ENCODE peak calls at places on chromosomes 5 and 9, in seven cellular contexts. One of them, this sample, is unnamed.

GRCh38 chr5:3029396-3029795 is 277.9 kb upstream of the IRX2 start:
- DNase-seq in nephron progenitor cell: no peak
- DNase-seq in T-helper 17 cell: no peak
- DNase-seq in NCI-H2081: no peak
- DNase-seq in GM23248: no peak
- DNase-seq in NCI-H446 treated with DMSO at 0.1 percent for 48 hours: no peak
- DNase-seq in right atrium auricular region: peak
- DNase-seq in this sample: no peak

GRCh38 chr5:156515799-156516198 is 188.8 kb downstream of the SGCD start:
- DNase-seq in T-helper 17 cell: no peak
- DNase-seq in nephron progenitor cell: no peak
- DNase-seq in GM23248: no peak
- DNase-seq in NCI-H446 treated with DMSO at 0.1 percent for 48 hours: no peak
- DNase-seq in right atrium auricular region: no peak
- DNase-seq in NCI-H2081: no peak
- DNase-seq in this sample: no peak

GRCh38 chr9:23582836-23583235 is 243.2 kb downstream of the ELAVL2 start:
- DNase-seq in NCI-H2081: no peak
- DNase-seq in right atrium auricular region: no peak
- DNase-seq in T-helper 17 cell: no peak
- DNase-seq in NCI-H446 treated with DMSO at 0.1 percent for 48 hours: no peak
- DNase-seq in GM23248: no peak
- DNase-seq in nephron progenitor cell: no peak
- DNase-seq in this sample: no peak

GRCh38 chr9:114738581-114739316 is 56.8 kb upstream of the TEX48 start:
- DNase-seq in NCI-H2081: peak
- DNase-seq in NCI-H446 treated with DMSO at 0.1 percent for 48 hours: peak
- DNase-seq in right atrium auricular region: peak
- DNase-seq in nephron progenitor cell: peak
- DNase-seq in T-helper 17 cell: peak
- DNase-seq in GM23248: peak
- DNase-seq in this sample: peak

GRCh38 chr9:88920645-88921044 is 70.6 kb upstream of the S1PR3 start:
- DNase-seq in NCI-H446 treated with DMSO at 0.1 percent for 48 hours: no peak
- DNase-seq in NCI-H2081: no peak
- DNase-seq in right atrium auricular region: no peak
- DNase-seq in nephron progenitor cell: no peak
- DNase-seq in GM23248: no peak
- DNase-seq in T-helper 17 cell: no peak
- DNase-seq in this sample: no peak

GRCh38 chr5:74382864-74383618 is 257.5 kb downstream of the ENC1 start:
- DNase-seq in GM23248: peak
- DNase-seq in NCI-H2081: no peak
- DNase-seq in right atrium auricular region: peak
- DNase-seq in T-helper 17 cell: no peak
- DNase-seq in nephron progenitor cell: peak
- DNase-seq in NCI-H446 treated with DMSO at 0.1 percent for 48 hours: peak
- DNase-seq in this sample: peak

GRCh38 chr9:9625248-9625647 is 987.6 kb downstream of the PTPRD start:
- DNase-seq in NCI-H2081: no peak
- DNase-seq in T-helper 17 cell: no peak
- DNase-seq in right atrium auricular region: no peak
- DNase-seq in GM23248: no peak
- DNase-seq in nephron progenitor cell: no peak
- DNase-seq in NCI-H446 treated with DMSO at 0.1 percent for 48 hours: no peak
- DNase-seq in this sample: no peak

GRCh38 chr9:22657713-22658112 is 211.1 kb downstream of the DMRTA1 start:
- DNase-seq in NCI-H2081: no peak
- DNase-seq in NCI-H446 treated with DMSO at 0.1 percent for 48 hours: no peak
- DNase-seq in nephron progenitor cell: no peak
- DNase-seq in T-helper 17 cell: no peak
- DNase-seq in GM23248: peak
- DNase-seq in right atrium auricular region: no peak
- DNase-seq in this sample: no peak

GRCh38 chr5:169374761-169375160 is 73.8 kb upstream of the SLIT3 start:
- DNase-seq in nephron progenitor cell: no peak
- DNase-seq in NCI-H2081: no peak
- DNase-seq in T-helper 17 cell: no peak
- DNase-seq in right atrium auricular region: no peak
- DNase-seq in NCI-H446 treated with DMSO at 0.1 percent for 48 hours: no peak
- DNase-seq in GM23248: peak
- DNase-seq in this sample: peak

GRCh38 chr5:150312518-150312917 is 9.8 kb upstream of the ARSI start:
- DNase-seq in T-helper 17 cell: no peak
- DNase-seq in right atrium auricular region: no peak
- DNase-seq in NCI-H446 treated with DMSO at 0.1 percent for 48 hours: no peak
- DNase-seq in GM23248: no peak
- DNase-seq in nephron progenitor cell: no peak
- DNase-seq in NCI-H2081: no peak
- DNase-seq in this sample: no peak

GRCh38 chr5:74357827-74358226 is 282.7 kb downstream of the ENC1 start:
- DNase-seq in NCI-H2081: no peak
- DNase-seq in GM23248: no peak
- DNase-seq in right atrium auricular region: no peak
- DNase-seq in nephron progenitor cell: no peak
- DNase-seq in NCI-H446 treated with DMSO at 0.1 percent for 48 hours: peak
- DNase-seq in T-helper 17 cell: no peak
- DNase-seq in this sample: no peak

GRCh38 chr5:133525048-133525447 is 87.3 kb downstream of the FSTL4 start:
- DNase-seq in GM23248: no peak
- DNase-seq in NCI-H2081: no peak
- DNase-seq in NCI-H446 treated with DMSO at 0.1 percent for 48 hours: no peak
- DNase-seq in nephron progenitor cell: no peak
- DNase-seq in right atrium auricular region: no peak
- DNase-seq in T-helper 17 cell: no peak
- DNase-seq in this sample: no peak

GRCh38 chr9:127796225-127796813 is 6.4 kb upstream of the FPGS start:
- DNase-seq in nephron progenitor cell: no peak
- DNase-seq in right atrium auricular region: no peak
- DNase-seq in T-helper 17 cell: no peak
- DNase-seq in NCI-H2081: no peak
- DNase-seq in NCI-H446 treated with DMSO at 0.1 percent for 48 hours: no peak
- DNase-seq in GM23248: peak
- DNase-seq in this sample: no peak

GRCh38 chr5:2750758-2751464 is 566 bp downstream of the IRX2 start:
- DNase-seq in right atrium auricular region: peak
- DNase-seq in NCI-H446 treated with DMSO at 0.1 percent for 48 hours: no peak
- DNase-seq in GM23248: peak
- DNase-seq in T-helper 17 cell: no peak
- DNase-seq in NCI-H2081: no peak
- DNase-seq in nephron progenitor cell: peak
- DNase-seq in this sample: no peak

GRCh38 chr5:167763772-167764171 is 527.7 kb upstream of the WWC1 start:
- DNase-seq in GM23248: peak
- DNase-seq in NCI-H2081: no peak
- DNase-seq in T-helper 17 cell: no peak
- DNase-seq in NCI-H446 treated with DMSO at 0.1 percent for 48 hours: no peak
- DNase-seq in nephron progenitor cell: no peak
- DNase-seq in right atrium auricular region: no peak
- DNase-seq in this sample: no peak

GRCh38 chr5:133565993-133566392 is 46.3 kb downstream of the FSTL4 start:
- DNase-seq in GM23248: peak
- DNase-seq in nephron progenitor cell: peak
- DNase-seq in NCI-H446 treated with DMSO at 0.1 percent for 48 hours: no peak
- DNase-seq in NCI-H2081: no peak
- DNase-seq in right atrium auricular region: no peak
- DNase-seq in T-helper 17 cell: no peak
- DNase-seq in this sample: no peak

GRCh38 chr5:40652441-40653220 is 27.1 kb upstream of the PTGER4 start:
- DNase-seq in NCI-H2081: peak
- DNase-seq in NCI-H446 treated with DMSO at 0.1 percent for 48 hours: no peak
- DNase-seq in nephron progenitor cell: no peak
- DNase-seq in T-helper 17 cell: no peak
- DNase-seq in right atrium auricular region: no peak
- DNase-seq in GM23248: no peak
- DNase-seq in this sample: no peak

GRCh38 chr9:136411358-136411757 is 900 bp downstream of the PMPCA start:
- DNase-seq in GM23248: peak
- DNase-seq in NCI-H2081: no peak
- DNase-seq in nephron progenitor cell: no peak
- DNase-seq in T-helper 17 cell: no peak
- DNase-seq in NCI-H446 treated with DMSO at 0.1 percent for 48 hours: no peak
- DNase-seq in right atrium auricular region: no peak
- DNase-seq in this sample: no peak

GRCh38 chr5:14850419-14851066 is 21.0 kb downstream of the ANKH start:
- DNase-seq in GM23248: no peak
- DNase-seq in right atrium auricular region: no peak
- DNase-seq in nephron progenitor cell: no peak
- DNase-seq in NCI-H2081: no peak
- DNase-seq in NCI-H446 treated with DMSO at 0.1 percent for 48 hours: no peak
- DNase-seq in T-helper 17 cell: no peak
- DNase-seq in this sample: no peak